ENCODE peak calls at places on chromosomes 16 and 17, in ten cellular contexts. M, V, G, C, B, Q, E, O, W and F are unnamed samples.

GRCh38 chr17:50934672-50935200 is 68.6 kb upstream of the TOB1 start:
- DNase-seq in W (no peak), C (no peak), M (no peak), B (no peak), G (peak), E (no peak), Q (no peak), V (no peak), O (no peak), F (no peak)

GRCh38 chr16:20023190-20023589 is 50.5 kb downstream of the GPR139 start:
- DNase-seq in B (peak), O (no peak), G (no peak), M (no peak), W (no peak), E (no peak), Q (no peak), V (no peak), C (peak), F (no peak)

GRCh38 chr16:10504404-10504885 is 76.0 kb downstream of the EMP2 start:
- DNase-seq in Q (no peak), O (no peak), E (no peak), V (no peak), B (no peak), M (no peak), C (no peak), W (no peak), G (no peak), F (no peak)

GRCh38 chr16:82481455-82481854 is 145.3 kb upstream of the CDH13 start:
- DNase-seq in V (no peak), Q (no peak), G (no peak), O (no peak), C (no peak), W (no peak), E (no peak), M (no peak), B (peak), F (no peak)

GRCh38 chr17:37131064-37131463 is 182.3 kb downstream of the AATF start:
- DNase-seq in B (peak), G (no peak), Q (no peak), W (no peak), V (no peak), M (no peak), E (no peak), O (no peak), C (no peak), F (no peak)

GRCh38 chr17:2093349-2093748 is 38.4 kb downstream of the HIC1 start:
- DNase-seq in E (no peak), O (no peak), Q (no peak), G (no peak), M (no peak), C (no peak), V (no peak), W (no peak), B (no peak), F (no peak)

GRCh38 chr17:68634345-68634876 is 33.2 kb upstream of the FAM20A start:
- DNase-seq in O (no peak), B (no peak), E (no peak), Q (no peak), C (peak), V (no peak), W (no peak), M (no peak), G (peak), F (no peak)

GRCh38 chr16:89361756-89362155 is 128.6 kb downstream of the ANKRD11 start:
- DNase-seq in V (no peak), W (no peak), C (no peak), G (no peak), Q (no peak), B (no peak), M (no peak), O (no peak), E (no peak), F (no peak)

GRCh38 chr16:88195911-88196465 is 186.8 kb upstream of the ZNF469 start:
- DNase-seq in Q (no peak), W (no peak), M (no peak), O (no peak), B (no peak), G (no peak), C (no peak), E (no peak), V (no peak), F (no peak)

GRCh38 chr17:1193300-1193699 is 13.5 kb upstream of the ABR start:
- DNase-seq in B (no peak), C (no peak), O (no peak), M (no peak), E (no peak), Q (no peak), G (no peak), V (no peak), W (no peak), F (no peak)

GRCh38 chr17:80297996-80298560 is 37.4 kb downstream of the RNF213 start:
- DNase-seq in M (no peak), Q (no peak), V (no peak), G (no peak), W (no peak), O (no peak), E (no peak), C (no peak), B (no peak), F (no peak)

GRCh38 chr17:83192161-83192788 is 112.9 kb downstream of the METRNL start:
- DNase-seq in V (peak), W (no peak), Q (peak), E (peak), O (peak), M (peak), C (no peak), G (no peak), B (peak), F (no peak)

GRCh38 chr16:17412221-17412620 is 58.5 kb downstream of the XYLT1 start:
- DNase-seq in Q (no peak), O (no peak), B (peak), V (no peak), M (no peak), C (no peak), G (no peak), E (no peak), W (no peak), F (no peak)

GRCh38 chr17:79808763-79809529 is 12.1 kb upstream of the CBX8 start:
- DNase-seq in E (peak), W (no peak), B (no peak), M (no peak), O (no peak), C (peak), V (no peak), Q (peak), G (no peak), F (no peak)

GRCh38 chr16:54930034-54930938 is at the start of gene IRX5:
- DNase-seq in M (peak), C (peak), V (peak), W (no peak), E (peak), O (peak), B (peak), G (peak), Q (peak), F (peak)

GRCh38 chr17:62793919-62794665 is 14.0 kb downstream of the MARCHF10 start:
- DNase-seq in W (no peak), M (no peak), E (no peak), C (no peak), Q (no peak), O (no peak), G (no peak), B (no peak), V (no peak), F (no peak)

GRCh38 chr16:29899516-29900101 is at the start of gene SEZ6L2:
- DNase-seq in G (peak), M (peak), Q (peak), O (no peak), V (no peak), E (peak), W (no peak), C (peak), B (peak), F (peak)

GRCh38 chr16:81681311-81681710 is 97.8 kb upstream of the PLCG2 start:
- DNase-seq in W (no peak), C (no peak), O (no peak), V (no peak), B (no peak), G (no peak), M (no peak), Q (no peak), E (no peak), F (no peak)

GRCh38 chr17:80724723-80725388 is 180.2 kb downstream of the RPTOR start:
- DNase-seq in E (no peak), C (peak), Q (no peak), B (peak), G (no peak), O (no peak), V (no peak), W (no peak), M (no peak), F (no peak)

GRCh38 chr16:67277294-67277998 is 1.9 kb upstream of the PLEKHG4 start:
- DNase-seq in O (peak), Q (no peak), C (peak), G (peak), B (peak), M (no peak), E (peak), W (no peak), V (no peak), F (peak)

GRCh38 chr16:56281256-56281805 is 90.0 kb downstream of the GNAO1 start:
- DNase-seq in G (peak), E (no peak), Q (no peak), C (no peak), V (no peak), W (no peak), B (no peak), O (no peak), M (no peak), F (no peak)

GRCh38 chr17:83129676-83130075 is 50.3 kb downstream of the METRNL start:
- DNase-seq in W (no peak), G (no peak), C (no peak), O (no peak), M (no peak), E (no peak), Q (no peak), B (no peak), V (no peak), F (no peak)

GRCh38 chr17:82973456-82974135 is 105.8 kb upstream of the METRNL start:
- DNase-seq in Q (no peak), E (no peak), M (no peak), W (peak), V (no peak), O (no peak), C (no peak), B (no peak), G (no peak), F (no peak)

GRCh38 chr17:64327201-64327930 is 63.3 kb downstream of the PECAM1 start:
- DNase-seq in O (peak), W (no peak), V (no peak), C (no peak), M (peak), G (no peak), B (no peak), E (no peak), Q (no peak), F (no peak)
- TF ChIP-seq POLR2A in O (no peak), W (no peak), V (no peak), C (no peak), M (no peak), G (no peak), B (no peak), E (no peak), Q (no peak), F (no peak)

GRCh38 chr17:4295686-4296085 is 31.9 kb upstream of the ANKFY1 start:
- DNase-seq in E (no peak), M (no peak), B (no peak), G (no peak), C (no peak), W (no peak), Q (no peak), O (no peak), V (no peak), F (no peak)
- TF ChIP-seq POLR2A in E (no peak), M (no peak), B (no peak), G (no peak), C (no peak), W (no peak), Q (no peak), O (no peak), V (no peak), F (no peak)

GRCh38 chr17:9007052-9007714 is 14.1 kb upstream of the NTN1 start:
- DNase-seq in G (no peak), V (no peak), E (no peak), W (no peak), O (no peak), Q (no peak), B (no peak), M (no peak), C (no peak), F (no peak)

GRCh38 chr17:9009737-9010136 is 11.6 kb upstream of the NTN1 start:
- DNase-seq in Q (no peak), M (no peak), E (no peak), O (no peak), B (no peak), G (no peak), V (no peak), W (no peak), C (no peak), F (no peak)

GRCh38 chr17:9009096-9009495 is 12.2 kb upstream of the NTN1 start:
- DNase-seq in V (no peak), M (no peak), E (no peak), C (no peak), B (no peak), Q (no peak), W (no peak), G (no peak), O (no peak), F (no peak)

GRCh38 chr17:9006175-9006767 is 15.0 kb upstream of the NTN1 start:
- DNase-seq in C (no peak), V (no peak), Q (no peak), E (no peak), M (no peak), W (no peak), O (no peak), G (no peak), B (no peak), F (no peak)

DNA sequence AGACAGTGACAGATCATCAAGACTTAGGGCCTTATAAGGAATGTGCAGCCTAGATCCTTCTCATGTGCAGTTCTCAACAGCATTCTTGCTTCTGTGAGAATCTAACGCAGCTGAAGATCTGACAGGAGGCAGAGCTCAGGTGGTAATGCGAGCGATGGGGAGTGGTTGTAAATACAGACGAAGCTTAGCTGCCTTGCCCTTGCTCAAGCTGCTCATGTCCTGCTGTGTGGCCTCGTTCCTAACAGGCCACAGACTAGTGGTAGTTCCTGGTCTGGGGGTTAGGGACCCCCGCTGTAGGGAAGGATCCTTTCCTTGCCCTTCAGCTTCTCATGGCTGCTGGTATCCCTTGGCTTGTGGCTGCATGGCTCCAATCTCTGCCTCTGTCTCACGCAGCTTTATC is 10.3 kb upstream of the NTN1 start:
- DNase-seq in E (no peak), O (no peak), B (no peak), C (no peak), Q (no peak), M (no peak), G (no peak), V (no peak), W (no peak), F (no peak)
- TF ChIP-seq POLR2A in E (no peak), O (no peak), B (no peak), C (no peak), Q (no peak), M (no peak), G (no peak), V (no peak), W (no peak), F (no peak)

GRCh38 chr17:75393523-75394331 is 11.8 kb downstream of the GRB2 start:
- DNase-seq in Q (peak), O (peak), M (peak), B (peak), C (peak), V (peak), W (peak), E (peak), G (peak), F (peak)
- TF ChIP-seq POLR2A in Q (peak), O (peak), M (no peak), B (peak), C (peak), V (peak), W (peak), E (peak), G (peak), F (peak)

GRCh38 chr16:69873783-69874182 is 77.4 kb upstream of the CLEC18A start:
- DNase-seq in G (no peak), V (no peak), O (no peak), W (no peak), C (no peak), Q (no peak), E (no peak), B (no peak), M (no peak), F (no peak)

GRCh38 chr16:69871708-69872107 is 79.4 kb upstream of the CLEC18A start:
- DNase-seq in E (no peak), M (no peak), V (no peak), B (no peak), O (no peak), W (no peak), C (no peak), Q (no peak), G (no peak), F (no peak)

GRCh38 chr16:69867796-69868565 is 83.2 kb upstream of the CLEC18A start:
- DNase-seq in O (no peak), Q (no peak), M (no peak), B (no peak), W (no peak), E (no peak), C (no peak), V (no peak), G (no peak), F (no peak)

GRCh38 chr16:69872888-69873287 is 78.2 kb upstream of the CLEC18A start:
- DNase-seq in C (no peak), E (no peak), B (no peak), O (no peak), V (no peak), G (no peak), W (no peak), M (no peak), Q (no peak), F (no peak)

DNA sequence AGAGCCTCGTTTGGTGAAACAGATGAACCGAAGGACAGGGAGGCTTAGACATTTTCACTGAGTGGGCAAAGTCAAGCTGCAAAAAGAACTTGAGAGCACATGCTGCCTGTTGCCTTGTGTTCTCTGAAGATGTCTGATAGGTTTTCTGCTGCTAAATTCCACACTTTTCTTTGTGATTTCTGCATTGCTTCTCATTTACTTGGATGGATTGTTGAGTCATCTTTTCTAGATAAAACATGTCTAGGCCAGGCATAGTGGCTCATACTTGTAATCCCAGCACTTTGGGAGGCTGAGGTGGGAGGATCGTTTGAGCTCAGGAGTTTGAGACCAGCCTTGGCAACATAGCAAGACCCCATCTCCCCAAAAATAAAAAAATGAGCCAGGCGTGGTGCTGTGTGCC is 80.4 kb upstream of the CLEC18A start:
- DNase-seq in G (no peak), M (no peak), V (no peak), C (no peak), B (no peak), O (no peak), E (no peak), Q (no peak), W (no peak), F (no peak)
- TF ChIP-seq POLR2A in G (no peak), M (no peak), V (no peak), C (no peak), B (no peak), O (no peak), E (no peak), Q (no peak), W (no peak), F (no peak)

GRCh38 chr17:7886227-7887037 is 2.2 kb upstream of the CHD3 start:
- DNase-seq in G (peak), C (peak), E (peak), V (peak), B (peak), O (peak), M (peak), Q (no peak), W (no peak), F (peak)
- TF ChIP-seq POLR2A in G (no peak), C (peak), E (no peak), V (no peak), B (no peak), O (no peak), M (no peak), Q (no peak), W (no peak), F (no peak)

GRCh38 chr16:1322407-1322806 is 11.0 kb upstream of the BAIAP3 start:
- DNase-seq in Q (no peak), V (no peak), G (no peak), M (no peak), B (no peak), W (no peak), C (no peak), O (no peak), E (no peak), F (no peak)

GRCh38 chr16:1325673-1326371 is 7.6 kb upstream of the BAIAP3 start:
- DNase-seq in W (no peak), C (no peak), E (no peak), O (no peak), G (no peak), V (no peak), M (no peak), Q (no peak), B (no peak), F (no peak)

GRCh38 chr16:1323296-1324239 is 9.9 kb upstream of the BAIAP3 start:
- DNase-seq in C (no peak), Q (no peak), E (no peak), W (no peak), G (no peak), M (no peak), V (no peak), O (no peak), B (no peak), F (no peak)

GRCh38 chr16:1325261-1325660 is 8.2 kb upstream of the BAIAP3 start:
- DNase-seq in Q (no peak), E (no peak), W (no peak), B (no peak), O (no peak), G (no peak), M (no peak), C (no peak), V (no peak), F (no peak)

DNA sequence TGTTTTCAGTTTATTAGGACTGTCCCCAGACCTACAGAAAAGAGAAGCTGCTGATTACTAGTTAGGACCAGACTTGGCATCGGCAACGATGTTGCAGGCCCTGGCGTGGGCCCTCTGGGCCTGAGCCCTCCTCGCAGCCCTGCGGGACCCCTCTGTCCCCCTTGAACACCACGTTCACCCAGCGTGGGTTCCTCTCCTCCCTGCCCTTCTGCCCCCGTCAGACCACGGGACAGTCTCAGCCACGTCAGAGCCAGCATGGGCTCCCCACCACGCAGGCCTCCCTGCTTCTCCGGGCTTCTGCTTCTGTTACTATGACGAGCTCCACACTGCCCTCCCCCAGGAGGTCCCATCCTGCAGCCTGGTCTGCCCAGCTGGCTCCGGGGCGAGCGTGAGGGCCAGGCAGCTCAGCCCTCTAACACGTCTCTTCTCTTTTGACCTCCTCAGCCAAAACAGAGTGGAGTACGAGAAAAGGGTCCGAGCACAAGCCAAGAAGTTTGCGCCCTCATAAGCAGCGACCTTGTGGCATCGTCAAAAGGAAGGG is 9.1 kb upstream of the BAIAP3 start:
- DNase-seq in E (no peak), V (no peak), Q (no peak), G (no peak), O (no peak), C (no peak), B (no peak), M (no peak), W (no peak), F (no peak)
- TF ChIP-seq POLR2A in E (no peak), V (no peak), Q (no peak), G (no peak), O (no peak), C (no peak), B (no peak), M (no peak), W (no peak), F (no peak)